ENCODE peak calls at places on chromosome 17, in four cellular contexts. One of them, this sample, is unnamed.

GRCh38 chr17:13665872-13666635 is 64.3 kb upstream of the HS3ST3A1 start:
- DNase-seq in body of pancreas: no peak
- DNase-seq in erythroblast: no peak
- DNase-seq in spleen: no peak
- DNase-seq in this sample: no peak

GRCh38 chr17:27541326-27542023 is 85.2 kb downstream of the KSR1 start:
- DNase-seq in body of pancreas: no peak
- DNase-seq in erythroblast: peak; percentile 47
- DNase-seq in spleen: peak; percentile 44
- DNase-seq in this sample: no peak

GRCh38 chr17:40516581-40517285 is 15.3 kb upstream of the TNS4 start:
- DNase-seq in body of pancreas: no peak
- DNase-seq in erythroblast: no peak
- DNase-seq in spleen: peak; percentile 79
- DNase-seq in this sample: peak; percentile 42

GRCh38 chr17:45958994-45959665 is 39.9 kb upstream of the STH start:
- DNase-seq in body of pancreas: no peak
- DNase-seq in erythroblast: no peak
- DNase-seq in spleen: no peak
- DNase-seq in this sample: no peak

GRCh38 chr17:32871736-32872135 is 5.2 kb downstream of the MYO1D start:
- DNase-seq in body of pancreas: no peak
- DNase-seq in erythroblast: no peak
- DNase-seq in spleen: no peak
- DNase-seq in this sample: no peak

GRCh38 chr17:73335591-73336503 is 24.0 kb upstream of the CDC42EP4 start:
- DNase-seq in body of pancreas: no peak
- DNase-seq in erythroblast: no peak
- DNase-seq in spleen: no peak
- DNase-seq in this sample: no peak

GRCh38 chr17:61806081-61806828 is 57.1 kb downstream of the BRIP1 start:
- DNase-seq in body of pancreas: no peak
- DNase-seq in erythroblast: no peak
- DNase-seq in spleen: no peak
- DNase-seq in this sample: no peak

GRCh38 chr17:57541472-57542394 is 203.4 kb downstream of the CCDC182 start:
- DNase-seq in body of pancreas: peak; percentile 12
- DNase-seq in erythroblast: peak; percentile 51
- DNase-seq in spleen: no peak
- DNase-seq in this sample: peak; percentile 97

GRCh38 chr17:61583242-61583641 is 7.8 kb downstream of the NACA2 start:
- DNase-seq in body of pancreas: no peak
- DNase-seq in erythroblast: peak; percentile 36
- DNase-seq in spleen: no peak
- DNase-seq in this sample: peak; percentile 45

GRCh38 chr17:44928950-44929720 is 13.8 kb upstream of the GFAP start:
- DNase-seq in body of pancreas: no peak
- DNase-seq in erythroblast: no peak
- DNase-seq in spleen: peak; percentile 30
- DNase-seq in this sample: no peak

GRCh38 chr17:17051791-17052461 is 9.7 kb downstream of the MPRIP start:
- DNase-seq in body of pancreas: peak; percentile 56
- DNase-seq in erythroblast: no peak
- DNase-seq in spleen: peak; percentile 78
- DNase-seq in this sample: no peak

GRCh38 chr17:5892897-5893656 is 177.1 kb upstream of the WSCD1 start:
- DNase-seq in body of pancreas: no peak
- DNase-seq in erythroblast: no peak
- DNase-seq in spleen: no peak
- DNase-seq in this sample: no peak

GRCh38 chr17:38914741-38915638 is 10.4 kb upstream of the LASP1NB start:
- DNase-seq in body of pancreas: no peak
- DNase-seq in erythroblast: no peak
- DNase-seq in spleen: peak; percentile 58
- DNase-seq in this sample: no peak

GRCh38 chr17:12712415-12712814 is 46.7 kb downstream of the MYOCD start:
- DNase-seq in body of pancreas: no peak
- DNase-seq in erythroblast: no peak
- DNase-seq in spleen: no peak
- DNase-seq in this sample: no peak

GRCh38 chr17:39979021-39979660 is 1.5 kb upstream of the PSMD3 start:
- DNase-seq in body of pancreas: no peak
- DNase-seq in erythroblast: no peak
- DNase-seq in spleen: no peak
- DNase-seq in this sample: peak; percentile 72

GRCh38 chr17:5651348-5651747 is 67.0 kb upstream of the NLRP1 start:
- DNase-seq in body of pancreas: no peak
- DNase-seq in erythroblast: no peak
- DNase-seq in spleen: no peak
- DNase-seq in this sample: no peak

GRCh38 chr17:1942066-1942365 is 83.1 kb downstream of the RTN4RL1 start:
- DNase-seq in body of pancreas: no peak
- DNase-seq in erythroblast: no peak
- DNase-seq in spleen: no peak
- DNase-seq in this sample: no peak

GRCh38 chr17:1203111-1203966 is 23.6 kb upstream of the ABR start:
- DNase-seq in body of pancreas: peak; percentile 63
- DNase-seq in erythroblast: peak; percentile 81
- DNase-seq in spleen: peak; percentile 90
- DNase-seq in this sample: peak; percentile 75

GRCh38 chr17:36468903-36469635 is 17.4 kb upstream of the ZNHIT3 start:
- DNase-seq in body of pancreas: no peak
- DNase-seq in erythroblast: no peak
- DNase-seq in spleen: no peak
- DNase-seq in this sample: no peak

GRCh38 chr17:6761817-6762216 is 6.0 kb downstream of the XAF1 start:
- DNase-seq in body of pancreas: no peak
- DNase-seq in erythroblast: no peak
- DNase-seq in spleen: no peak
- DNase-seq in this sample: no peak

GRCh38 chr17:61508912-61509311 is 56.7 kb downstream of the TBX4 start:
- DNase-seq in body of pancreas: no peak
- DNase-seq in erythroblast: no peak
- DNase-seq in spleen: no peak
- DNase-seq in this sample: no peak

GRCh38 chr17:32256012-32256694 is 9.5 kb upstream of the RHBDL3 start:
- DNase-seq in body of pancreas: peak; percentile 65
- DNase-seq in erythroblast: no peak
- DNase-seq in spleen: peak; percentile 24
- DNase-seq in this sample: no peak

GRCh38 chr17:352421-353212 is at the start of gene RPH3AL:
- DNase-seq in body of pancreas: peak; percentile 95
- DNase-seq in erythroblast: no peak
- DNase-seq in spleen: no peak
- DNase-seq in this sample: no peak

GRCh38 chr17:8062807-8063483 is 24.1 kb downstream of the ALOX15B start:
- DNase-seq in body of pancreas: no peak
- DNase-seq in erythroblast: peak; percentile 72
- DNase-seq in spleen: no peak
- DNase-seq in this sample: no peak

GRCh38 chr17:19487009-19487600 is 46.5 kb upstream of the SLC47A1 start:
- DNase-seq in body of pancreas: no peak
- DNase-seq in erythroblast: no peak
- DNase-seq in spleen: peak; percentile 37
- DNase-seq in this sample: no peak

GRCh38 chr17:76869878-76870714 is 1.9 kb downstream of the MGAT5B start:
- DNase-seq in body of pancreas: no peak
- DNase-seq in erythroblast: no peak
- DNase-seq in spleen: no peak
- DNase-seq in this sample: no peak

GRCh38 chr17:72372185-72372584 is 251.4 kb downstream of the SOX9 start:
- DNase-seq in body of pancreas: no peak
- DNase-seq in erythroblast: no peak
- DNase-seq in spleen: no peak
- DNase-seq in this sample: no peak

GRCh38 chr17:72976971-72977767 is 115.3 kb downstream of the SLC39A11 start:
- DNase-seq in body of pancreas: peak; percentile 64
- DNase-seq in erythroblast: no peak
- DNase-seq in spleen: no peak
- DNase-seq in this sample: peak; percentile 76

GRCh38 chr17:77999413-78000173 is 41.1 kb downstream of the TNRC6C start:
- DNase-seq in body of pancreas: no peak
- DNase-seq in erythroblast: peak; percentile 20
- DNase-seq in spleen: no peak
- DNase-seq in this sample: peak; percentile 30

GRCh38 chr17:50205931-50206505 is 4.6 kb upstream of the COL1A1 start:
- DNase-seq in body of pancreas: no peak
- DNase-seq in erythroblast: no peak
- DNase-seq in spleen: no peak
- DNase-seq in this sample: no peak

GRCh38 chr17:43219746-43220380 is 8.2 kb downstream of the TMEM106A start:
- DNase-seq in body of pancreas: no peak
- DNase-seq in erythroblast: no peak
- DNase-seq in spleen: peak; percentile 23
- DNase-seq in this sample: no peak

GRCh38 chr17:32786169-32786568 is 90.8 kb downstream of the MYO1D start:
- DNase-seq in body of pancreas: no peak
- DNase-seq in erythroblast: peak; percentile 44
- DNase-seq in spleen: no peak
- DNase-seq in this sample: no peak

GRCh38 chr17:18919963-18920362 is 32.0 kb upstream of the SLC5A10 start:
- DNase-seq in body of pancreas: peak; percentile 16
- DNase-seq in erythroblast: no peak
- DNase-seq in spleen: no peak
- DNase-seq in this sample: no peak

GRCh38 chr17:15279011-15279477 is 13.9 kb upstream of the PMP22 start:
- DNase-seq in body of pancreas: no peak
- DNase-seq in erythroblast: no peak
- DNase-seq in spleen: no peak
- DNase-seq in this sample: peak; percentile 58

GRCh38 chr17:6474906-6475305 is 30.7 kb downstream of the PIMREG start:
- DNase-seq in body of pancreas: no peak
- DNase-seq in erythroblast: no peak
- DNase-seq in spleen: no peak
- DNase-seq in this sample: no peak

GRCh38 chr17:82289822-82290541 is 16.5 kb upstream of the CSNK1D start:
- DNase-seq in body of pancreas: no peak
- DNase-seq in erythroblast: peak; percentile 60
- DNase-seq in spleen: no peak
- DNase-seq in this sample: no peak

GRCh38 chr17:82291582-82292250 is 18.2 kb upstream of the CSNK1D start:
- DNase-seq in body of pancreas: no peak
- DNase-seq in erythroblast: no peak
- DNase-seq in spleen: no peak
- DNase-seq in this sample: no peak

GRCh38 chr17:82294086-82294773 is 20.7 kb upstream of the CSNK1D start:
- DNase-seq in body of pancreas: no peak
- DNase-seq in erythroblast: no peak
- DNase-seq in spleen: no peak
- DNase-seq in this sample: no peak

GRCh38 chr17:82295472-82295814 is 21.9 kb upstream of the CSNK1D start:
- DNase-seq in body of pancreas: no peak
- DNase-seq in erythroblast: no peak
- DNase-seq in spleen: no peak
- DNase-seq in this sample: no peak

GRCh38 chr17:82292251-82293154 is 19.0 kb upstream of the CSNK1D start:
- DNase-seq in body of pancreas: peak; percentile 97
- DNase-seq in erythroblast: peak; percentile 97
- DNase-seq in spleen: peak; percentile 96
- DNase-seq in this sample: peak; percentile 97
- TF ChIP-seq POLR2A in body of pancreas: peak; percentile 98
- TF ChIP-seq POLR2A in erythroblast: peak; percentile 99
- TF ChIP-seq POLR2A in spleen: peak; percentile 72
- TF ChIP-seq POLR2A in this sample: peak; percentile 80

DNA sequence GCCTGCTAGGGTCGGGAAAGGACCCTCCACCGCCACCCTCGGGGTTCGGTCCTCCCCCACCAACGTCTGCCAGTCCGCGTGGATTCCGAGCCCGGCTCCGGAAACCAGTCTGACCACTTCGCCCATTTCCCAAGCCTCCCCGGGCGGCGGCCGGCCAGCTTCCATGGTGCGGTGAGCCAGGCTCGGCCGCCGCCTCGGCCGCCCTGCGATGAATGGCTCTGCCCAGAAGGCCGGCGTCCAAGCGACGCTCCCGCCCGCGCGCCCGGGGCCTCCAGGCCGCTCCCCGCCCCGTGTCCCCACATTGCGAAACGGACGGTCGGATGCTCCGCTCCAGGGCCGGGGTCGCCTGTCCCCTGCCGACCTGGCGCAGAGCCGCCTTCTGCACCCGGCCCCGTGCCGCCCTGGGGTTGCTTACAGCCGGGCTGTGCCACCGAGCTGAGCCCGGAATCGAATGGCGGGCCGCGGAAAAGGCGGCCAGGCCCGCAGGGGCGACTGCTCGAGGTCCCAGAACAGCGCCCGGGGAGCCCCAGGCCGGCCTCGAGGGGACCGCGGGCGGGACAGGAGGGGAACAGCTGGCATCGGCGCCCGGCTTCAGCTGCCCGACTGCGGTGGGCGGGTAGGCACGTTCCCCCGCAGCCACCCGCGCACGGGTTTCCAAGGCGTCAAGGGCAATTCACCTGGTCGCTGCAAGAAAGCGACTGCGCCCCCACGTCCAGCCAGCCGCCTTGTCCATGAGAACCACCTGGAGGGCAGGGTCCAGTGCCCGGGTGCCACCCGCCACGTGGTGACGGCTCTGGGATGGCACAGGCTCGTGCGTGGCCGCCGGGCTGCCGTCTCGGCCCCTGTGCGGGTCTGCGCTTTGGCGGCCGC is 18.3 kb upstream of the CBX8 start:
- DNase-seq in body of pancreas: peak; percentile 85
- DNase-seq in erythroblast: no peak
- DNase-seq in spleen: no peak
- DNase-seq in this sample: no peak
- TF ChIP-seq POLR2A in body of pancreas: peak; percentile 34
- TF ChIP-seq POLR2A in erythroblast: no peak
- TF ChIP-seq POLR2A in spleen: no peak
- TF ChIP-seq POLR2A in this sample: no peak

GRCh38 chr17:28661635-28662526 is at the start of the genes SDF2 and SUPT6H:
- DNase-seq in body of pancreas: peak; percentile 91
- DNase-seq in erythroblast: peak; percentile 97
- DNase-seq in spleen: peak; percentile 96
- DNase-seq in this sample: peak; percentile 92
- TF ChIP-seq POLR2A in body of pancreas: peak; percentile 91
- TF ChIP-seq POLR2A in erythroblast: peak; percentile 91
- TF ChIP-seq POLR2A in spleen: peak; percentile 72
- TF ChIP-seq POLR2A in this sample: peak; percentile 95

GRCh38 chr17:4573682-4574081 is 10.6 kb upstream of the SMTNL2 start:
- DNase-seq in body of pancreas: peak; percentile 39
- DNase-seq in erythroblast: no peak
- DNase-seq in spleen: peak; percentile 67
- DNase-seq in this sample: no peak
- TF ChIP-seq POLR2A in body of pancreas: no peak
- TF ChIP-seq POLR2A in erythroblast: no peak
- TF ChIP-seq POLR2A in spleen: no peak
- TF ChIP-seq POLR2A in this sample: no peak